ENCODE peak calls at places on chromosomes 11 and 22, in nine cellular contexts. H is HFFc6, Z is lower lobe of right lung, Q is Calu3, U is cardiac fibroblast, W is astrocyte of the cerebellum, L is upper lobe of right lung, Y is A549, R is thyroid gland. T is an unnamed sample.

GRCh38 chr11:112219476-112220232 is 6.6 kb upstream of the PTS start:
- DNase-seq in L (no peak), Z (no peak), U (peak), R (peak), H (peak), Q (peak), W (peak), Y (peak), T (no peak)

GRCh38 chr11:47440054-47440476 is 8.9 kb downstream of the RAPSN start:
- DNase-seq in U (no peak), H (no peak), W (no peak), R (no peak), Z (no peak), Y (no peak), L (no peak), Q (no peak), T (no peak)

GRCh38 chr11:61067782-61068181 is 34.5 kb upstream of the CD5 start:
- DNase-seq in L (no peak), W (no peak), U (no peak), R (no peak), H (no peak), Q (no peak), Y (no peak), Z (no peak), T (no peak)

GRCh38 chr11:34671117-34671516 is 50.2 kb downstream of the EHF start:
- DNase-seq in Q (no peak), Z (no peak), L (no peak), H (no peak), W (no peak), U (no peak), R (no peak), Y (no peak), T (no peak)

GRCh38 chr11:61696602-61697001 is 16.4 kb downstream of the DAGLA start:
- DNase-seq in R (no peak), W (no peak), Q (peak), L (no peak), Y (no peak), Z (no peak), U (no peak), H (no peak), T (no peak)

GRCh38 chr11:61783717-61784505 is 8.5 kb downstream of the TMEM258 start:
- DNase-seq in H (no peak), R (no peak), Q (no peak), L (peak), Y (no peak), U (peak), Z (no peak), W (peak), T (no peak)

GRCh38 chr22:48954781-48955311 is 872.8 kb downstream of the BRD1 start:
- DNase-seq in Q (no peak), U (no peak), W (no peak), R (no peak), L (peak), Y (no peak), Z (no peak), H (no peak), T (no peak)

GRCh38 chr22:49577168-49578060 is 250.3 kb downstream of the BRD1 start:
- DNase-seq in L (no peak), R (no peak), Z (peak), Y (no peak), W (no peak), H (no peak), U (no peak), Q (no peak), T (no peak)

GRCh38 chr22:48744283-48744641 is 1083.4 kb downstream of the BRD1 start:
- DNase-seq in H (no peak), Z (no peak), U (no peak), Y (no peak), R (no peak), W (no peak), Q (no peak), L (peak), T (peak)

GRCh38 chr11:1087961-1088926 is 13.6 kb downstream of the MUC2 start:
- DNase-seq in Q (no peak), L (peak), U (no peak), Z (peak), W (no peak), R (no peak), H (no peak), Y (no peak), T (peak)

GRCh38 chr11:46348566-46348981 is 1.3 kb downstream of the DGKZ start:
- DNase-seq in Q (no peak), R (no peak), Z (no peak), W (no peak), Y (no peak), H (no peak), L (no peak), U (no peak), T (no peak)

GRCh38 chr11:1752907-1753425 is 2.6 kb upstream of the IFITM10 start:
- DNase-seq in U (no peak), H (no peak), Q (no peak), W (no peak), L (no peak), Z (no peak), Y (no peak), R (no peak), T (no peak)

GRCh38 chr11:36037031-36037430 is 93.2 kb downstream of the LDLRAD3 start:
- DNase-seq in H (peak), R (peak), Q (peak), L (no peak), Z (no peak), Y (no peak), W (no peak), U (peak), T (no peak)

GRCh38 chr11:116507016-116507415 is 265.8 kb downstream of the BUD13 start:
- DNase-seq in W (no peak), H (no peak), Y (no peak), R (no peak), U (no peak), L (no peak), Q (no peak), Z (no peak), T (no peak)

GRCh38 chr22:30015846-30016245 is 64.4 kb upstream of the HORMAD2 start:
- DNase-seq in Y (no peak), U (peak), L (no peak), W (no peak), Q (no peak), Z (no peak), R (no peak), H (peak), T (no peak)

GRCh38 chr11:75429902-75430691 is 2.9 kb downstream of the KLHL35 start:
- DNase-seq in Y (peak), Z (peak), Q (peak), R (peak), L (peak), W (peak), H (no peak), U (peak), T (no peak)

DNA sequence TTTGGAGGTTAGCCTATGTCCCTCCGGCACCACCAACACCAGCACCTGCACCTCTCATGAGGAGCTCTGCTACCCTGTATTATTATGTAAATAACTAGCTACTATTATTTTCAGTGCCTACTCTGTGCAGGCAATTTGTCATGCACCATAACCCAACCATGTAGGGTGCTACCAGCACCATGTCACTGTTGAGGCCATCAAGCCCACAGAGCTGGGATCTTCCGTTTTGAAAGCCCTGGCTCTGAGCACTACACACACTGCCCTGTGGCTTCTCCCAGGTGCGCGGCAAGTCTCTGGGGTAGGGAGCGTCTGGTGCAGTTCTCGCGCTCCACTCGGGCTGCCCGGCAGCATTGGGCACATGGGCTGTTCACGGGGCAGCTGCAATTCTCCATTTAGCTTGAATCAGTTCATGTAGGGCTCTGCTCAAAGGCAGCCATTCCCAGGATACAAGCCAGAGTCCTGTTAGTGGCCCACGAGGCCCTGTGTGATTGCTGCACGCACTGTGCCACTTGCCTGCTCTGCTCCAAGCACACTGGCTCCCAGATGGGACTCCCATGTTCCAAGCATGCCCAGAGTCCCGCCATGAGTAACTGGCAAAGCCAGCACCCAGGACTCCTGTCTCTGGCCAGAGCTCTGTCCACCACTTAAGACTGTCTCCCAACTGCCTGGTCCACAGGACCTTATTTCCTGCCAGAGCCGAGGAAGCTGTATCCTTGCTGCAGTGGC is 42.5 kb upstream of the CDON start:
- DNase-seq in W (no peak), U (no peak), Q (no peak), R (no peak), Y (no peak), H (no peak), L (no peak), Z (no peak), T (no peak)
- TF ChIP-seq CTCF in W (no peak), U (no peak), Q (no peak), R (no peak), Y (no peak), H (no peak), L (no peak), Z (no peak), T (no peak)

GRCh38 chr22:23035557-23036277 is 34.6 kb upstream of the GNAZ start:
- DNase-seq in R (no peak), U (no peak), H (no peak), Q (no peak), W (no peak), Z (no peak), Y (no peak), L (no peak), T (no peak)
- TF ChIP-seq CTCF in R (no peak), U (no peak), H (no peak), Q (no peak), W (no peak), Z (no peak), Y (no peak), L (no peak), T (no peak)

DNA sequence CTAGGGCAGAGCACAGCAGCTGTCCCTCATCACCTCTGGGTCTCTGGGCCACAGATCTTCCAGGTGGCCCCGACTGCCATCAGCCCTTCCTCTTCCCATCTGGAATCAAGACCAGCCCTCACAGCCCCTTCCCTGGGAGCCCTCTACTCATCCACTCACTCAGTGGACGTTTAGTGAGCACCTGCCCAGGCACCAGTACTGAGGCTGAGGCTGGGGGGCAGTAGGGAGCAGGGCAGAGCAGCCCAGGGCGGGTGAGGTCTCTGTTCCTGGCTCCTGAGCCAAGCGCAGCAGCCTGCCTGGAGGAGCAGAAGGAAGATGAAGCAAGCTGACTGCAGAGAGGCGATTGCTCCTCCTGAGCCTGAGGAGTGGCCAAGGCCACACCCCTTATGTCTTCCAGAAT is 5.5 kb downstream of the MAPK8IP2 start:
- DNase-seq in W (no peak), Z (no peak), U (no peak), Q (no peak), R (no peak), L (no peak), H (no peak), Y (no peak), T (no peak)
- TF ChIP-seq CTCF in W (peak), Z (no peak), U (no peak), Q (peak), R (no peak), L (no peak), H (peak), Y (no peak), T (peak)

GRCh38 chr22:21044931-21045584 is 688 bp upstream of the LRRC74B start:
- DNase-seq in L (peak), U (peak), Z (peak), Y (no peak), W (peak), Q (peak), H (peak), R (no peak), T (no peak)
- TF ChIP-seq CTCF in L (no peak), U (no peak), Z (no peak), Y (no peak), W (no peak), Q (no peak), H (no peak), R (no peak), T (no peak)

DNA sequence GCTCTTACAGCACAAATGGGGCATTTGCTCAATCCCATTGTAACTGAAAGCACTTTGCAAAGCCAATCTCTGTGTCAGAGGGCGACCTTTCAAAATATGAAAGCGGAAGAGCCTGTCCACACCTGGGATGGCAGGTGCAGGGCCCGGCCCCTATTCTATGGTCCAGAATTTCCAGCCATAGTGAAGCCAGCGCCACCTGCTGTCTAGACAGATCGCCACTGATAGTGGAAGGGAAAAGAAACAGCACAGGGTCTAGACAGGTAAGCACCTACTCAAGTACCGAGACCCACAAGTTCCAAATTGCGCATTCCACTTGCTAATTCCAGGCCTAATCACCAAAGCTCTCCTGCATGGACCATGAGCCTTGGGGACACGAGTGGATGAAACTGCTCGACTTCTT is 141.4 kb downstream of the NTM start:
- DNase-seq in L (no peak), W (no peak), Q (no peak), Y (no peak), R (peak), H (no peak), U (no peak), Z (no peak), T (no peak)
- TF ChIP-seq CTCF in L (peak), W (peak), Q (no peak), Y (no peak), R (peak), H (peak), U (no peak), Z (peak), T (peak)

DNA sequence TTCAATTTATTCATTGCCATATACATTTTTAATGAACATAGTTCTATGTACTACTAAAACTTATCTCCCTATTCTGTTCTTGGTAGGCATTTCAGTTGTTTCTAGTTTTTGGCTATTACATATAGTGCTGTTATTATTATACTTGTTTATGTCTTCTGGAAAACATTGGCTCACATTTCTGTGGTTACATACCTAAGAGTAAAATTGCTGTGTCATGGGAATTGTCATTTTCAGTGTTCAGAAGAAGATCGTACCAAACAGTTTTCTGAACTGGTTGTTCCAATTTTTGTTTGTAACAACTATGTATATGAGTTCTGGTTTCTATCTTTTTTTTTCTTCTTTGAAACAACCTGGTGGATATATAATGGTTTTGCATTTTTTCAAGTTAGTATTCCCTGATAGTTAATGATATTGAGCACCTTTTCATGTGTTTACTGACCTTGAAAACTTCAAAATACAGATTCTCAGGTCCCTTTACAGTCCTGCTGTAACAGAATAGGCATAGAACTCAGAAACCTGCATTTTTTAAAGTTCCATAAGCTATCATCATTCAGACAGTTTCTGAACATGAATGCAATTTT is 230.7 kb downstream of the JRKL start:
- DNase-seq in L (no peak), R (no peak), U (peak), H (no peak), Q (no peak), W (no peak), Y (no peak), Z (no peak), T (no peak)
- TF ChIP-seq CTCF in L (no peak), R (no peak), U (no peak), H (no peak), Q (no peak), W (no peak), Y (no peak), Z (no peak), T (no peak)

DNA sequence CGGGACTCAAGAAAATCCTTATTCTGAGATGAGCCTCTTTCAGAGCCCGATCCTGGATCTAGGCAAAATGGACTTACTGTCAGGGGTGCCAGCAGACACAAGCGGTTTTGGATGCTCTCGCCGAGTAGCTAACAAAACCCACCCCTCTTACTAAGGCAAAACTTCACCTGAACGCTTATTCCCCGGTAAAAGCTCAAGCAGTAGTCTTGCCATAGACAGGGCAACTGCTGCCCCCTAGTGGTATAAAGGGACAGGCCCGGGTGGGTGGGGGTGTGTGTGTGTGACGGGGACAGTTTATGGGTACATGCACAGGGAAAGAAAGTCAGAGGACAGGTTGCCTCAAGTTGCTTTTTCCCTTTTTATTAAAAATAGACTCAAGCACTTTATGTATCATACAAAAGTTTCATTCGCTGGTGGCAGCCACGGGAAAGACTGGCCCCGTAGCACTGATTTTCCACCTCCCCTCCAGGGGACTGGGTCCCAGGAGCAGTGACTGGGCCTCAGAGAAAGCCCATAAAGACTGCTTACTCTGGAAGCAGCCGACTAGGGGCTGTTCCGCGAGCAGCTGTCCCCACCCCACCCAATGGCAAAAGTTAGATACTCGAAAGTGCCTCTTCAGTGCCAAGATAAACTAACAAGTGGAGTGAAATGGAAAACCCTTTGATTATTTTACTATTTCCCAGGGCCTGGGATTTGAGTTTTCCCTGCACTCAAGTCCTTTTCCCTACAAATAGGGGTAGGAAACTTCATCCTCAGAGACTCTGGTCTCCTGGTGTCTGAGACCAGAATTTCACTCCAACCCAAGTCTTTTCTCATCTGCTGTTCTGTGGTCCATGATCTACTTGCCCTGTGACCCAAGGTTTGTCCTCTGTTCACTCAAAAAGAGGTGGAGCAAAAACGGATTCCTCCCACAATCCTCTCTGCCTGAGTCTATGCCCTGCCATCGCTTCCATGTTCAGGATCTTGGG is 4.7 kb downstream of the YPEL4 start:
- DNase-seq in R (peak), U (peak), Q (peak), L (peak), Y (peak), W (peak), H (peak), Z (peak), T (peak)
- TF ChIP-seq CTCF in R (peak), U (peak), Q (peak), L (peak), Y (peak), W (peak), H (peak), Z (peak), T (peak)

DNA sequence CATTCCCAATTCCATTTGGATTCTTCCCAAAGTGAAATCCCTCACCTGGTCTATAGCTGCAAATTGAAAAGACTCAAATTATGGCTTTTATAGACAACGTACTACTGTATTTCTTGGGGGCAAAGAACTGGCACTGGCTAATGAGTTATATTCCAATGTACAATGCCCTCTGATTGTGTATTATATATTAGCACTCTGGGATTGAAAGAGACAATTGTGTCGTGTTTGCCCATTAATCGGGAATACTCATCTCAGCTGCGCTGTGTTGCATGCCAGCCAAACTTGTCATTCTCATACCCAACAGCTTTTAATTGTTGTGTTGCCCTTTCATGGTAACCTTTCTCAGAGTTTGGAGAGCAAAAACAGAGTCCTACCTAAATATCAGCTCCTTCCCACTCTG is 55.0 kb upstream of the ZBTB44 start:
- DNase-seq in U (no peak), Y (no peak), Z (no peak), Q (no peak), W (no peak), L (no peak), H (no peak), R (no peak), T (no peak)
- TF ChIP-seq CTCF in U (no peak), Y (no peak), Z (no peak), Q (no peak), W (no peak), L (no peak), H (no peak), R (no peak), T (no peak)

GRCh38 chr11:110174645-110175310 is 81.6 kb downstream of the ZC3H12C start:
- DNase-seq in Q (no peak), H (peak), W (no peak), L (no peak), U (peak), R (peak), Z (no peak), Y (no peak), T (no peak)

GRCh38 chr11:110176366-110177056 is 83.3 kb downstream of the ZC3H12C start:
- DNase-seq in Z (no peak), L (no peak), H (no peak), U (peak), W (no peak), Q (no peak), Y (no peak), R (no peak), T (no peak)

GRCh38 chr11:110169738-110170137 is 76.5 kb downstream of the ZC3H12C start:
- DNase-seq in U (no peak), W (no peak), Z (no peak), Q (no peak), H (no peak), L (no peak), R (no peak), Y (no peak), T (no peak)

GRCh38 chr11:110173775-110174644 is 80.8 kb downstream of the ZC3H12C start:
- DNase-seq in W (no peak), R (peak), Z (peak), H (peak), L (peak), Y (peak), Q (peak), U (peak), T (no peak)

DNA sequence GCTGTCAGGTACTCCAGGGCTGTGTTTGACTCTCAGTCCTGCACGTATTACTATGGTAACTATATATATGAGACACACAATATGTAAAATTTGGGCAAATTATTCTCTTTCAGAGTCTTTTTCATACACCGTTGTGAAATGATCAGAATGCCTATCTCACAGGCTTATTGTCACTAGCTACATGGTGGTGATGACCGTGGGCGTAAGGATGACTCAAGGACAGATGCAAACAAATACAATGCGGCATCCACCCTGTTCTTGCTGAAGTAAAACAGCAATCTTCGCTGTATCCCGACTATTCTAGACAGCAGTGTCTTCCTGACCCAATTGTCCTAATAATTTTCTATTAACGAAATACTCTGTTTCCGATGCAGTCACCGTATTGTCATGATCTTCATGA is 79.5 kb downstream of the ZC3H12C start:
- DNase-seq in Q (no peak), Z (no peak), H (no peak), U (peak), W (no peak), L (no peak), R (no peak), Y (no peak), T (no peak)
- TF ChIP-seq CTCF in Q (no peak), Z (no peak), H (no peak), U (no peak), W (no peak), L (no peak), R (no peak), Y (no peak), T (no peak)